ENCODE peak calls at places on chromosomes 11 and 22, in seven cellular contexts. V is kidney, R is brain microvascular endothelial cell, P is right lobe of liver, A is adrenal gland, T is A549, F is HCT116. Y is an unnamed sample.

GRCh38 chr11:35990170-35990569 is 46.3 kb downstream of the LDLRAD3 start:
- DNase-seq in V (no peak), R (no peak), P (no peak), A (no peak), T (no peak), F (no peak), Y (no peak)

GRCh38 chr11:103683581-103683980 is 352.9 kb upstream of the DDI1 start:
- DNase-seq in V (no peak), R (peak; percentile 82), P (no peak), A (no peak), T (no peak), F (no peak), Y (no peak)

GRCh38 chr11:61683961-61684869 is 4.0 kb downstream of the DAGLA start:
- DNase-seq in V (peak; percentile 32), R (no peak), P (no peak), A (no peak), T (no peak), F (no peak), Y (no peak)

GRCh38 chr22:20508815-20509271 is 1.4 kb downstream of the MED15 start:
- DNase-seq in V (peak; percentile 32), R (no peak), P (no peak), A (no peak), T (no peak), F (no peak), Y (no peak)

GRCh38 chr11:93969925-93970922 is 50.9 kb upstream of the HEPHL1 start:
- DNase-seq in V (no peak), R (no peak), P (no peak), A (no peak), T (no peak), F (no peak), Y (no peak)

GRCh38 chr11:80330302-80330701 is 889.5 kb upstream of the TENM4 start:
- DNase-seq in V (no peak), R (peak; percentile 82), P (no peak), A (peak; percentile 62), T (no peak), F (no peak), Y (no peak)

GRCh38 chr11:117818036-117818858 is 6.3 kb downstream of the FXYD2 start:
- DNase-seq in V (peak; percentile 84), R (peak; percentile 31), P (peak; percentile 49), A (peak; percentile 67), T (no peak), F (no peak), Y (no peak)

GRCh38 chr11:78802058-78802633 is 227.5 kb upstream of the NARS2 start:
- DNase-seq in V (no peak), R (no peak), P (no peak), A (no peak), T (no peak), F (no peak), Y (no peak)

GRCh38 chr11:10728779-10729472 is 22.1 kb upstream of the CTR9 start:
- DNase-seq in V (peak; percentile 69), R (no peak), P (no peak), A (no peak), T (no peak), F (no peak), Y (no peak)

GRCh38 chr11:26599421-26599820 is 27.4 kb upstream of the MUC15 start:
- DNase-seq in V (no peak), R (peak; percentile 84), P (no peak), A (no peak), T (no peak), F (no peak), Y (no peak)

GRCh38 chr11:130089669-130090063 is 20.0 kb downstream of the APLP2 start:
- DNase-seq in V (no peak), R (no peak), P (no peak), A (no peak), T (no peak), F (no peak), Y (no peak)

GRCh38 chr11:125055107-125055715 is 7.9 kb upstream of the SLC37A2 start:
- DNase-seq in V (no peak), R (no peak), P (no peak), A (no peak), T (no peak), F (no peak), Y (no peak)

GRCh38 chr11:7927635-7928034 is 3.4 kb downstream of the OR10A6 start:
- DNase-seq in V (no peak), R (peak; percentile 24), P (no peak), A (no peak), T (no peak), F (no peak), Y (no peak)

GRCh38 chr22:31211504-31211861 is 615 bp upstream of the LIMK2 start:
- DNase-seq in V (no peak), R (no peak), P (no peak), A (no peak), T (no peak), F (no peak), Y (no peak)

GRCh38 chr11:15223318-15223717 is 108.6 kb downstream of the INSC start:
- DNase-seq in V (no peak), R (no peak), P (no peak), A (no peak), T (no peak), F (no peak), Y (no peak)

GRCh38 chr22:38843716-38844660 is at the start of gene NPTXR:
- DNase-seq in V (no peak), R (no peak), P (no peak), A (peak; percentile 59), T (peak; percentile 53), F (no peak), Y (peak; percentile 55)

GRCh38 chr22:38841211-38841610 is 2.6 kb downstream of the NPTXR start:
- DNase-seq in V (no peak), R (no peak), P (no peak), A (no peak), T (no peak), F (no peak), Y (no peak)

GRCh38 chr22:38843201-38843715 is 570 bp downstream of the NPTXR start:
- DNase-seq in V (no peak), R (peak; percentile 22), P (no peak), A (peak; percentile 42), T (peak; percentile 55), F (no peak), Y (no peak)

GRCh38 chr22:38841635-38842034 is 2.2 kb downstream of the NPTXR start:
- DNase-seq in V (no peak), R (no peak), P (no peak), A (no peak), T (no peak), F (no peak), Y (no peak)

GRCh38 chr22:38842512-38843200 is 1.2 kb downstream of the NPTXR start:
- DNase-seq in V (no peak), R (no peak), P (no peak), A (no peak), T (no peak), F (no peak), Y (no peak)
- H3K27ac ChIP-seq in V (no peak overlapping the region), R (no peak overlapping the region), P (no peak overlapping the region), A (peak overlapping the region; percentile 88), T (peak overlapping the region; percentile 69), F (peak overlapping the region; percentile 82), Y (peak overlapping the region; percentile 65)

GRCh38 chr11:43941257-43941879 is 1.1 kb upstream of the C11orf96 start:
- DNase-seq in V (no peak), R (no peak), P (no peak), A (no peak), T (no peak), F (no peak), Y (no peak)

GRCh38 chr11:43936081-43936480 is 6.4 kb upstream of the C11orf96 start:
- DNase-seq in V (no peak), R (no peak), P (no peak), A (no peak), T (no peak), F (no peak), Y (no peak)

GRCh38 chr11:43935131-43935979 is 7.1 kb upstream of the C11orf96 start:
- DNase-seq in V (no peak), R (no peak), P (no peak), A (no peak), T (no peak), F (no peak), Y (no peak)

GRCh38 chr11:43934359-43935130 is 7.9 kb upstream of the C11orf96 start:
- DNase-seq in V (no peak), R (no peak), P (no peak), A (no peak), T (no peak), F (no peak), Y (no peak)

DNA sequence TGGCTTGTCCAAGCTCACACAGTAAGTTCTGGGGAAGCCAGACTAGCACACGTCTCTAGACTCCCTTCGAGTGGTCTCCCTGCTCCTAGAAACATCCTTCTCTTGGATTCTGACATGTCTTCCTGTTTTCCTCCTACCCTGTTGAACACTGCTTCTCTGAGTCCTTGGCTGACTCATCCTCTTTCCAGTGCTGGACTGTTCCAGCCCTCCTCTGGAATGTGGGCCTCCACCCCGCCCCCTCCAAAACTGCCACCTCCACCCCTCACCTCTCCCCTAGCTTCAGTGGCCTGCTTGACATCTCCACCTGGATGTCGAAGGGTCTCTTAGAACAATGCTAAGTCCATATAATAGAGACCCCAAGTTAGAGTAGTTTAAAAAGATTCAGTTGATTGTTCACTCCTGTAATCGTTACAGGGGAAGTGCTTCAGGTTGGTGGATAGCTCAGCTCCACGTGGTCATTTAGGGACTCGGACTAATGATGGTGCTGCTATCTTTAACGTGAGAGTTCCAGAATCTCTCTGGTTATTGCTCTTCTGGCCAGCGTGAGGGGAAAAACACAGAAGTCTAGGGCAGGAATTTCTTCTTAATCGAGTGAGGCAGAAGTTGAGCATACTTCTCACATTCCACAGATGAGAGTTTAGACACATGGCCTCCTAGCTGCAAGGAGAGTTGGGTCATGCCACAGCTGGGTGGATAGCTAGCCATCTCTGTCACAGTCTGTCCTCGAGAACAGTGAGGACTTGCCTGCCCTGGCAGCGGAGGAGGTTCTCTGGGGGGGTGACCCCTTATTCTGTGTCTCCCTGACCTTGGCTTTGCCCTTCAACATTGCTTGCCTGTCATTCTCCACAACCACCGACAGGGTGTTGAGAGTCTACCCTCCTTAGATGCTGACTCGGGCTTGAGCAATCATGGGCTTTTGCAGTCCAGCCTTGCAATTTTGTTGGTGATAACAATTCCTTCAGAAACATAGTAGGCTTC is 4.7 kb upstream of the C11orf96 start:
- DNase-seq in V (no peak), R (peak; percentile 64), P (no peak), A (peak; percentile 58), T (peak; percentile 77), F (peak; percentile 27), Y (no peak)
- H3K27ac ChIP-seq in V (no peak overlapping the region), R (peak overlapping the region; percentile 63), P (peak overlapping the region; percentile 33), A (peak overlapping the region; percentile 51), T (peak overlapping the region; percentile 46), F (peak overlapping the region; percentile 12), Y (no peak overlapping the region)

GRCh38 chr11:65141896-65142494 is 7.7 kb upstream of the SYVN1 start:
- DNase-seq in V (no peak), R (no peak), P (peak; percentile 68), A (peak; percentile 9), T (no peak), F (no peak), Y (no peak)
- H3K27ac ChIP-seq in V (no peak overlapping the region), R (no peak overlapping the region), P (peak overlapping the region; percentile 8), A (no peak overlapping the region), T (no peak overlapping the region), F (no peak overlapping the region), Y (no peak overlapping the region)

DNA sequence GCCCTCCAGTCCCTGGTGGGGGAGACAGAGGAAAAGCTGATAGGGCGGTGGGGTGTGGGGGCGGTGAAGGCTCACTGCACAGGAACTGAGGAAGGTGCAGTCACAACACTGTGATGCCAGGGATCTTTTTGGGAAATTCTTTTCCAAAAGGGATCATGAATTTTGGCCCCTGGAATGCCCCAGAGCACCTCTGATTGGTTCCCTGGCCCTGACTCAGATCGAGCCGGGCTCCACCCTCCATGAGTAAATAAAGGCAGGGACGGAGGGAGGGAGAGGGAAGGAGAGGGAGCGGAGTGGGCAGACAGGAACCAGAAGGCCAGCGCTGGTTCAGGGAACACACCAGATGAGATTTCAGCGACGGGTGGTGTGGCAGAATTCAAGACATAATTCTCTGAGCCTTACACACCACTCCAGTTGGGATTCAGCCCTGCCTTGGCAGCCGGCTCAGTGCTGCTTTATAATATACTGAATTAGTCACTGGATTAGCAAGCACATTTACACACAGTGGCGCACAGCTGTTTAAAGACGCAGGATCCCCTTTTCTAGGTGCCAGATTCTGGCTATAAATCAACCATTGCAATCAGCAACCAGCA is 80.3 kb downstream of the ETS1 start:
- DNase-seq in V (peak; percentile 93), R (peak; percentile 93), P (peak; percentile 61), A (peak; percentile 82), T (peak; percentile 72), F (no peak), Y (no peak)
- H3K27ac ChIP-seq in V (peak overlapping the region; percentile 66), R (peak overlapping the region; percentile 89), P (peak overlapping the region; percentile 66), A (peak overlapping the region; percentile 85), T (peak overlapping the region; percentile 93), F (no peak overlapping the region), Y (peak overlapping the region; percentile 32)

Y was measured in dorsolateral prefrontal cortex.